ENCODE peak calls at places on chromosomes 2 and 18, in nine cellular contexts. O, J, A, Z, W, V, C, H and S are unnamed samples. For H3K4me1, the result is how much of the 10 kb centered on the place peaks cover.

GRCh38 chr2:72007402-72007801 is 140.3 kb downstream of the CYP26B1 start:
- DNase-seq in O (peak), J (no peak), A (no peak), Z (no peak), W (no peak), V (no peak), C (no peak), H (no peak), S (no peak)

GRCh38 chr2:239346676-239347075 is 54.1 kb downstream of the HDAC4 start:
- DNase-seq in O (no peak), J (no peak), A (no peak), Z (no peak), W (no peak), V (no peak), C (no peak), H (no peak), S (no peak)

GRCh38 chr2:96485751-96486643 is 19.2 kb downstream of the NEURL3 start:
- DNase-seq in O (peak), J (peak), A (peak), Z (peak), W (peak), V (peak), C (peak), H (peak), S (peak)

GRCh38 chr2:191933307-191934105 is 86.6 kb upstream of the CAVIN2 start:
- DNase-seq in O (no peak), J (no peak), A (no peak), Z (no peak), W (no peak), V (no peak), C (no peak), H (peak), S (no peak)

GRCh38 chr2:85994421-85994777 is 105.6 kb upstream of the ST3GAL5 start:
- DNase-seq in O (no peak), J (no peak), A (no peak), Z (no peak), W (no peak), V (no peak), C (peak), H (no peak), S (peak)

GRCh38 chr2:232949016-232949415 is 64.0 kb downstream of the NGEF start:
- DNase-seq in O (no peak), J (no peak), A (no peak), Z (no peak), W (no peak), V (no peak), C (no peak), H (no peak), S (no peak)

GRCh38 chr18:13823707-13824395 is at the start of gene MC5R:
- DNase-seq in O (peak), J (peak), A (no peak), Z (peak), W (peak), V (no peak), C (peak), H (peak), S (peak)

GRCh38 chr2:19111297-19111696 is 247.1 kb downstream of the OSR1 start:
- DNase-seq in O (no peak), J (no peak), A (no peak), Z (no peak), W (no peak), V (no peak), C (no peak), H (no peak), S (no peak)

GRCh38 chr2:64945973-64946736 is 43.0 kb upstream of the SLC1A4 start:
- DNase-seq in O (peak), J (no peak), A (no peak), Z (no peak), W (no peak), V (no peak), C (peak), H (peak), S (no peak)

GRCh38 chr2:128411431-128411830 is 92.8 kb upstream of the HS6ST1 start:
- DNase-seq in O (peak), J (no peak), A (no peak), Z (no peak), W (no peak), V (no peak), C (no peak), H (no peak), S (peak)

GRCh38 chr18:46416706-46417638 is 240.0 kb downstream of the LOXHD1 start:
- DNase-seq in O (no peak), J (no peak), A (no peak), Z (peak), W (no peak), V (no peak), C (no peak), H (no peak), S (no peak)

GRCh38 chr2:22215517-22215916 is 1091.7 kb downstream of the TDRD15 start:
- DNase-seq in O (no peak), J (no peak), A (no peak), Z (peak), W (no peak), V (no peak), C (no peak), H (no peak), S (no peak)

GRCh38 chr2:121664086-121664485 is 14.8 kb upstream of the CLASP1 start:
- DNase-seq in O (no peak), J (no peak), A (no peak), Z (no peak), W (no peak), V (no peak), C (no peak), H (no peak), S (no peak)

GRCh38 chr2:108383146-108383830 is 5.5 kb downstream of the SULT1C4 start:
- DNase-seq in O (no peak), J (no peak), A (no peak), Z (peak), W (no peak), V (no peak), C (no peak), H (no peak), S (no peak)

GRCh38 chr18:13300029-13300428 is 81.5 kb downstream of the LDLRAD4 start:
- DNase-seq in O (no peak), J (no peak), A (no peak), Z (no peak), W (no peak), V (no peak), C (no peak), H (no peak), S (no peak)

GRCh38 chr18:44054514-44054913 is 626.2 kb upstream of the SETBP1 start:
- DNase-seq in O (no peak), J (no peak), A (no peak), Z (no peak), W (no peak), V (no peak), C (no peak), H (no peak), S (no peak)

GRCh38 chr2:234495076-234495800 is 1.6 kb downstream of the ARL4C start:
- DNase-seq in O (no peak), J (peak), A (peak), Z (peak), W (no peak), V (no peak), C (peak), H (peak), S (no peak)

GRCh38 chr2:159136405-159136804 is 150.1 kb downstream of the WDSUB1 start:
- DNase-seq in O (no peak), J (no peak), A (no peak), Z (no peak), W (no peak), V (no peak), C (no peak), H (no peak), S (no peak)

GRCh38 chr18:67628674-67629073 is 112.2 kb upstream of the DSEL start:
- DNase-seq in O (no peak), J (no peak), A (no peak), Z (no peak), W (no peak), V (no peak), C (no peak), H (no peak), S (no peak)

GRCh38 chr2:15160602-15161001 is 400.5 kb downstream of the NBAS start:
- DNase-seq in O (no peak), J (no peak), A (no peak), Z (no peak), W (no peak), V (no peak), C (no peak), H (peak), S (no peak)

GRCh38 chr2:178796079-178796677 is 11.0 kb downstream of the TTN start:
- DNase-seq in O (no peak), J (no peak), A (no peak), Z (peak), W (no peak), V (no peak), C (no peak), H (peak), S (no peak)

GRCh38 chr18:41618135-41618534 is 336.9 kb upstream of the PIK3C3 start:
- DNase-seq in O (no peak), J (no peak), A (no peak), Z (no peak), W (no peak), V (no peak), C (no peak), H (no peak), S (no peak)

GRCh38 chr18:75265872-75266271 is 55.3 kb downstream of the TSHZ1 start:
- DNase-seq in O (no peak), J (no peak), A (no peak), Z (no peak), W (no peak), V (no peak), C (no peak), H (no peak), S (no peak)

GRCh38 chr2:47205576-47206141 is 50.6 kb upstream of the STPG4 start:
- DNase-seq in O (no peak), J (no peak), A (no peak), Z (no peak), W (peak), V (no peak), C (no peak), H (peak), S (peak)

GRCh38 chr2:177265834-177266817 is 1.6 kb upstream of the NFE2L2 start:
- DNase-seq in O (no peak), J (peak), A (no peak), Z (no peak), W (no peak), V (no peak), C (no peak), H (peak), S (no peak)

GRCh38 chr2:153986488-153987229 is 114.9 kb downstream of the GALNT13 start:
- DNase-seq in O (no peak), J (peak), A (no peak), Z (no peak), W (no peak), V (no peak), C (no peak), H (no peak), S (no peak)

GRCh38 chr18:22542400-22542835 is 124.7 kb upstream of the CTAGE1 start:
- DNase-seq in O (peak), J (peak), A (no peak), Z (no peak), W (peak), V (no peak), C (no peak), H (peak), S (no peak)

GRCh38 chr2:60719331-60719730 is 36.7 kb upstream of the PAPOLG start:
- DNase-seq in O (no peak), J (no peak), A (no peak), Z (no peak), W (no peak), V (no peak), C (no peak), H (no peak), S (no peak)

GRCh38 chr18:21433436-21433835 is 167.1 kb downstream of the ESCO1 start:
- DNase-seq in O (no peak), J (no peak), A (no peak), Z (no peak), W (no peak), V (no peak), C (no peak), H (no peak), S (no peak)

GRCh38 chr2:48754874-48755273 is 650 bp downstream of the LHCGR start:
- DNase-seq in O (no peak), J (no peak), A (no peak), Z (peak), W (no peak), V (no peak), C (no peak), H (no peak), S (no peak)

GRCh38 chr2:233413529-233414272 is 59.4 kb downstream of the DGKD start:
- DNase-seq in O (peak), J (peak), A (no peak), Z (no peak), W (peak), V (peak), C (peak), H (peak), S (peak)

GRCh38 chr2:170306293-170306873 is 128.4 kb downstream of the MYO3B start:
- DNase-seq in O (no peak), J (no peak), A (no peak), Z (no peak), W (no peak), V (no peak), C (no peak), H (no peak), S (no peak)

GRCh38 chr18:58484989-58485962 is 143.6 kb downstream of the ALPK2 start:
- DNase-seq in O (no peak), J (no peak), A (peak), Z (peak), W (peak), V (no peak), C (no peak), H (no peak), S (no peak)

GRCh38 chr18:21997207-21998143 is 171.9 kb upstream of the GATA6 start:
- DNase-seq in O (no peak), J (no peak), A (no peak), Z (peak), W (peak), V (no peak), C (no peak), H (peak), S (no peak)

GRCh38 chr2:16644204-16644925 is 21.3 kb downstream of the CYRIA start:
- DNase-seq in O (no peak), J (no peak), A (no peak), Z (no peak), W (no peak), V (no peak), C (no peak), H (peak), S (no peak)

GRCh38 chr2:129711816-129712420 is 267.5 kb upstream of the RAB6C start:
- DNase-seq in O (no peak), J (no peak), A (no peak), Z (no peak), W (no peak), V (no peak), C (no peak), H (no peak), S (no peak)

GRCh38 chr18:36809590-36810381 is 19.0 kb downstream of the TPGS2 start:
- DNase-seq in O (no peak), J (no peak), A (peak), Z (peak), W (peak), V (no peak), C (peak), H (peak), S (no peak)

DNA sequence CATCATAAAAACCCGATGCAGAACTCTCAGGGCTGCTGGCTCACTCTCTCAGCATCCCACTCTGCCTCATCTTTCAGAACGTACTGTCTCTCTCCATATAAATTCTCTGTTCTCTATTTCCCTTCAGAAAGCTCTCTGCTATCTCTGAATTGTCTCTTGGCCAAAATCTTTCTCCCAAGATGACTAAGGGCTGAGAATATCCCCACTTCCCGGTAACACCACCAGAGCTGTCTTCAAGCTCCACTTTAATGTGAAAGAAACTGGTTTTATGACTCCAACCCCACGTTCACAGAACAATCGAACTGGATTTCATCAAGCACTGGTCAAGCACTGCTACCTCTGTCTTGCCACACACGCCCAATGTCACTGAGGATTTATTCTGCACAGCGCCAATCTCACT is 22.4 kb downstream of the TGFBRAP1 start:
- DNase-seq in O (no peak), J (no peak), A (no peak), Z (no peak), W (no peak), V (no peak), C (no peak), H (no peak), S (no peak)
- H3K27ac ChIP-seq in O (no peak), J (no peak), A (no peak), Z (no peak), W (no peak), V (no peak), C (no peak), H (no peak), S (no peak)

GRCh38 chr2:69768217-69768616 is 26.3 kb downstream of the ANXA4 start:
- DNase-seq in O (no peak), J (no peak), A (no peak), Z (no peak), W (no peak), V (no peak), C (no peak), H (no peak), S (no peak)
- H3K4me1 ChIP-seq in O (half or more), J (half or more), A (under half), Z (under half), W (under half), V (half or more), C (under half), H (under half), S (under half)

GRCh38 chr18:9333441-9334350 is 877 bp upstream of the TWSG1 start:
- DNase-seq in O (no peak), J (no peak), A (peak), Z (peak), W (peak), V (no peak), C (peak), H (no peak), S (no peak)
- TF ChIP-seq CTCF in O (no peak), J (no peak), A (no peak), Z (peak), W (no peak), V (no peak), C (no peak), H (peak), S (no peak)

GRCh38 chr2:174333502-174334277 is 1.1 kb upstream of the SP9 start:
- DNase-seq in O (no peak), J (no peak), A (no peak), Z (peak), W (no peak), V (no peak), C (no peak), H (no peak), S (no peak)

GRCh38 chr2:174336403-174337336 is 1.9 kb downstream of the SP9 start:
- DNase-seq in O (peak), J (peak), A (no peak), Z (peak), W (peak), V (no peak), C (no peak), H (no peak), S (peak)

GRCh38 chr2:174335605-174336402 is 1.1 kb downstream of the SP9 start:
- DNase-seq in O (no peak), J (no peak), A (peak), Z (peak), W (peak), V (no peak), C (no peak), H (no peak), S (peak)

GRCh38 chr2:174334278-174334715 is 457 bp upstream of the SP9 start:
- DNase-seq in O (no peak), J (no peak), A (no peak), Z (peak), W (no peak), V (no peak), C (no peak), H (no peak), S (no peak)

DNA sequence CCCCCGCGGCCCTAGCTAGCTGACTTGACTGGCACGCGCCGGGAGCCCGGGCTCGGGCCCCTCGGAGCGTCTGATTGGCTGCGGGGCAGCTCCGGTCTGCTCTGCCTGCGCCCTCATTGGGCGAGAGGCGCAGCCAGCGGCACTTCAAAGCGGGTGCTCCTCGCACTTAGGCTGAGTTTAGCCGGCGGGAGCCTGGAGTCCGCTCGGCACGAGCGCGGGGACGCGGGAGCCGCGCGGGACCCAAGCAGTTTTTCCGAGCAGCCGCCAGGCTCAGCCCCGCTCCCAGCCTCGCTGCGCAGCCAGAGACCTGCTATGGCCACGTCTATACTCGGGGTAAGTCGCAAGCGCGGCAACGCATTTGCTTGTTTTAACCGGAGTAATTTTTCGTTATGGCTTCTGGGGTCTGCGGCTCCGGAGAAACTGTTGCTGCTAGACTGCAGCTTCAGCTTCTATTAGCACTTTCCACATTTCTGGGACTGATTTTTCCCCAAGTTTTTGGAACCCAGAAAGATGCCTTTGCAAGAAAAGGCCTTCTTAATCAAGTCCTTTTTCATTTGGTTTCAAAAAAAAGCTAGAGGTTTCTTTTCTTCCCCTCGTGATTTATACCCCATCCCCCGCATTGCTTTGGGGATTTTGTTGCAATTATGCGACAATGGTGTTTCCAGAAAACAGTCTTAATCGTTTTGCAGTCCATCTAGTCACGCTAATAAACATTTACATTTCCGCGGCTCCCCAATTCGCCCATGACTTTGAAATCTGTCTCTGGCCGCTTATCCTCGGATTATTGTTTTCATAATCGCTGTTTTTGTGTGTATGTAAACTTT is at the start of gene SP9:
- DNase-seq in O (no peak), J (no peak), A (no peak), Z (peak), W (peak), V (no peak), C (no peak), H (peak), S (peak)
- H3K27ac ChIP-seq in O (no peak), J (no peak), A (no peak), Z (no peak), W (no peak), V (no peak), C (no peak), H (no peak), S (no peak)

GRCh38 chr2:222939208-222939846 is 78.5 kb downstream of the ACSL3 start:
- DNase-seq in O (no peak), J (peak), A (no peak), Z (peak), W (peak), V (no peak), C (peak), H (peak), S (peak)

GRCh38 chr2:222933458-222933857 is 72.6 kb downstream of the ACSL3 start:
- DNase-seq in O (no peak), J (no peak), A (no peak), Z (no peak), W (no peak), V (no peak), C (no peak), H (no peak), S (no peak)

GRCh38 chr2:222936705-222937104 is 75.9 kb downstream of the ACSL3 start:
- DNase-seq in O (no peak), J (no peak), A (no peak), Z (no peak), W (no peak), V (no peak), C (no peak), H (no peak), S (no peak)

GRCh38 chr2:222938327-222938726 is 77.5 kb downstream of the ACSL3 start:
- DNase-seq in O (no peak), J (no peak), A (no peak), Z (no peak), W (no peak), V (no peak), C (no peak), H (no peak), S (no peak)

DNA sequence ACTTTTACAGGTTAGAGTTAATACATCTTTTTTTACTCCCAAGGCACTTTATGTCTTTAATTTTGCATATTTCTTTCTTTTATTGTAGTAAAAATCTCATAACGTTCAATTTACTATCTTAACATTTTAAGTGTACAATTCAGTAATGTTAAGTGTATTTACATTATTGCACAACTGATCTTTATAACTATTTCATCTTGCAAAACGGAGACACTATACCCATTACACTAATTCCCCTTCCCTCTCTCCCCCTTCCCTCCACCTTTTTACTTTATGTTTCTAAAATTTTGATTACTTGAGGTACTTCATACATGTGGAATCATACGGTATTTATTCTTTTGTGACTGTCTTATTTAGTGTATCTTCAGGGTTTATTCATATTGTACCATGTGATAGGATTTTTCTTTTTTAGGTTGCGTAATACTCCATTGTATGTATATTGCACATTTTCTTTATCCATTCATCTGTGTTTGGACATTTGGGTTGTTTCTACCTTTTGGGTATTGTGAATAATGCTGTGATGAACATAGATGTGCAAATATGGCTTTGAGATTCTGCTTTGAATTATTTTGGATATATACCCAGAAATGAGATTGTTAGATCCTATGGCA is 75.0 kb downstream of the ACSL3 start:
- DNase-seq in O (no peak), J (no peak), A (no peak), Z (no peak), W (no peak), V (no peak), C (no peak), H (no peak), S (no peak)
- H3K4me1 ChIP-seq in O (under half), J (under half), A (under half), Z (under half), W (under half), V (under half), C (under half), H (under half), S (under half)